ENCODE peak calls at places on chromosomes 3 and 15, in four cellular contexts. C, P, R and X are unnamed samples.
A peak's percentile ranks its signal among the peaks of the same experiment; 100 is the strongest.

GRCh38 chr15:70628542-70628941 is 134.8 kb downstream of the UACA start:
- DNase-seq in R (no peak), P (no peak), C (no peak), X (no peak)

GRCh38 chr3:196198771-196199753 is 12.1 kb downstream of the ZDHHC19 start:
- DNase-seq in R (no peak), P (peak; percentile 24), C (no peak), X (no peak)

GRCh38 chr3:150232992-150233451 is 175.1 kb upstream of the TSC22D2 start:
- DNase-seq in C (no peak), R (peak; percentile 81), P (peak; percentile 65), X (no peak)

GRCh38 chr3:17011774-17012338 is 127.1 kb downstream of the PLCL2 start:
- DNase-seq in P (no peak), C (no peak), R (no peak), X (no peak)

GRCh38 chr15:70066004-70066403 is 31.7 kb downstream of the TLE3 start:
- DNase-seq in P (no peak), C (no peak), R (no peak), X (no peak)

GRCh38 chr3:110180733-110181132 is 843.4 kb upstream of the DPPA4 start:
- DNase-seq in C (no peak), R (no peak), P (peak; percentile 68), X (peak; percentile 31)

GRCh38 chr3:8482960-8483665 is 18.5 kb upstream of the LMCD1 start:
- DNase-seq in R (peak; percentile 98), P (peak; percentile 96), C (no peak), X (peak; percentile 88)

GRCh38 chr3:42739401-42740158 is 33.5 kb downstream of the CCDC13 start:
- DNase-seq in C (no peak), R (no peak), P (no peak), X (no peak)

GRCh38 chr3:140205598-140205997 is 270.6 kb downstream of the CLSTN2 start:
- DNase-seq in P (no peak), R (no peak), C (no peak), X (no peak)

GRCh38 chr3:17670749-17671148 is 71.7 kb downstream of the TBC1D5 start:
- DNase-seq in P (no peak), C (no peak), R (no peak), X (no peak)

GRCh38 chr3:14296352-14296751 is 106.1 kb upstream of the SLC6A6 start:
- DNase-seq in P (no peak), C (no peak), R (no peak), X (no peak)

GRCh38 chr15:30921781-30922371 is 18.2 kb downstream of the FAN1 start:
- DNase-seq in P (no peak), C (no peak), R (peak; percentile 25), X (peak; percentile 27)
- H3K9ac ChIP-seq in P (no peak overlapping the region), C (no peak overlapping the region), R (peak overlapping the region; percentile 21), X (no peak overlapping the region)

GRCh38 chr15:78049691-78050440 is 27.6 kb downstream of the TBC1D2B start:
- DNase-seq in P (peak; percentile 90), C (peak; percentile 49), R (peak; percentile 91), X (peak; percentile 85)
- H3K9ac ChIP-seq in P (peak overlapping the region; percentile 17), C (no peak overlapping the region), R (peak overlapping the region; percentile 45), X (no peak overlapping the region)

GRCh38 chr3:56784452-56785001 is 17.2 kb downstream of the ARHGEF3 start:
- DNase-seq in R (no peak), C (no peak), P (no peak), X (no peak)
- H3K9ac ChIP-seq in R (no peak overlapping the region), C (no peak overlapping the region), P (no peak overlapping the region), X (no peak overlapping the region)

GRCh38 chr3:3740061-3740460 is 59.2 kb upstream of the LRRN1 start:
- DNase-seq in R (no peak), P (no peak), C (no peak), X (no peak)
- H3K9ac ChIP-seq in R (no peak overlapping the region), P (no peak overlapping the region), C (no peak overlapping the region), X (no peak overlapping the region)